ENCODE peak calls at places on chromosomes 4 and X, in four cellular contexts. One of them, this sample, is unnamed.
A peak's percentile ranks its signal among the peaks of the same experiment; 100 is the strongest.

GRCh38 chrX:137424679-137425078 is 141.2 kb upstream of the ZIC3 start:
- DNase-seq in CD4-positive, CD25-positive, alpha-beta regulatory T cell: no peak
- DNase-seq in right lobe of liver: no peak
- DNase-seq in neural progenitor cell: peak; percentile 58
- DNase-seq in this sample: no peak

GRCh38 chr4:6225469-6225868 is 25.1 kb upstream of the JAKMIP1 start:
- DNase-seq in CD4-positive, CD25-positive, alpha-beta regulatory T cell: peak; percentile 21
- DNase-seq in right lobe of liver: peak; percentile 31
- DNase-seq in neural progenitor cell: peak; percentile 79
- DNase-seq in this sample: no peak

GRCh38 chr4:139692300-139693012 is 26.8 kb downstream of the MGST2 start:
- DNase-seq in right lobe of liver: peak; percentile 64
- DNase-seq in neural progenitor cell: peak; percentile 24
- DNase-seq in CD4-positive, CD25-positive, alpha-beta regulatory T cell: no peak
- DNase-seq in this sample: no peak

GRCh38 chrX:12223650-12224049 is 85.4 kb downstream of the FRMPD4 start:
- DNase-seq in CD4-positive, CD25-positive, alpha-beta regulatory T cell: no peak
- DNase-seq in neural progenitor cell: no peak
- DNase-seq in right lobe of liver: no peak
- DNase-seq in this sample: no peak

GRCh38 chr4:168637872-168638756 is 141.3 kb downstream of the PALLD start:
- DNase-seq in neural progenitor cell: no peak
- DNase-seq in right lobe of liver: no peak
- DNase-seq in CD4-positive, CD25-positive, alpha-beta regulatory T cell: no peak
- DNase-seq in this sample: no peak

GRCh38 chrX:16469870-16470269 is 180.1 kb upstream of the S100G start:
- DNase-seq in CD4-positive, CD25-positive, alpha-beta regulatory T cell: no peak
- DNase-seq in right lobe of liver: no peak
- DNase-seq in neural progenitor cell: peak; percentile 8
- DNase-seq in this sample: no peak

GRCh38 chr4:156322592-156322991 is 368.9 kb upstream of the CTSO start:
- DNase-seq in neural progenitor cell: no peak
- DNase-seq in right lobe of liver: no peak
- DNase-seq in CD4-positive, CD25-positive, alpha-beta regulatory T cell: no peak
- DNase-seq in this sample: no peak

GRCh38 chr4:186149872-186150271 is 41.5 kb upstream of the CYP4V2 start:
- DNase-seq in neural progenitor cell: peak; percentile 65
- DNase-seq in CD4-positive, CD25-positive, alpha-beta regulatory T cell: no peak
- DNase-seq in right lobe of liver: peak; percentile 70
- DNase-seq in this sample: no peak

GRCh38 chr4:6618386-6619115 is 21.9 kb upstream of the MRFAP1 start:
- DNase-seq in neural progenitor cell: no peak
- DNase-seq in CD4-positive, CD25-positive, alpha-beta regulatory T cell: no peak
- DNase-seq in right lobe of liver: no peak
- DNase-seq in this sample: no peak

DNA sequence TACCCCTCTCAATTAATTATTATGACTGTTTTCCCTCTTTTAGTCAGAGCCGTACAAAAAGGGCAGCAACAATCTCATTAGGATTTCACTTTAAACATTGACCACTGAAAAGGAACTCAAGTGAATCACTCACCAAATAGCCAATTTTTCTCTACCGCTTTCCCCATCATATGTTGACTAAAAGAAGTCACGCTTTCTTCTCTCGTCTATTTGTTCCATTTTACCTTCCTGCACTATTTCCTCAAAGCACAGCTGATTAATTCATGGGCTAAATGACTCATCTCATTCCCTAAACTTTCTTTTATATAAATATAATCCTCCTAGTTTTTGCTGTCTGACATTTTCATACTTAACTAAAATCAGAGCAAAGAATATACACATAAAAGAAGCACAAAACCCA is 8.2 kb downstream of the MID1 start:
- DNase-seq in neural progenitor cell: no peak
- DNase-seq in CD4-positive, CD25-positive, alpha-beta regulatory T cell: no peak
- DNase-seq in right lobe of liver: no peak
- DNase-seq in this sample: no peak
- H3K27ac ChIP-seq in neural progenitor cell: no peak overlapping the region
- H3K27ac ChIP-seq in CD4-positive, CD25-positive, alpha-beta regulatory T cell: no peak overlapping the region
- H3K27ac ChIP-seq in right lobe of liver: peak overlapping the region; percentile 79
- H3K27ac ChIP-seq in this sample: peak overlapping the region; percentile 1

GRCh38 chrX:23436875-23437274 is 102.2 kb downstream of the PTCHD1 start:
- DNase-seq in neural progenitor cell: no peak
- DNase-seq in CD4-positive, CD25-positive, alpha-beta regulatory T cell: no peak
- DNase-seq in right lobe of liver: no peak
- DNase-seq in this sample: no peak

GRCh38 chrX:23435575-23435974 is 100.9 kb downstream of the PTCHD1 start:
- DNase-seq in neural progenitor cell: no peak
- DNase-seq in right lobe of liver: no peak
- DNase-seq in CD4-positive, CD25-positive, alpha-beta regulatory T cell: no peak
- DNase-seq in this sample: no peak

GRCh38 chrX:23434356-23434884 is 99.8 kb downstream of the PTCHD1 start:
- DNase-seq in CD4-positive, CD25-positive, alpha-beta regulatory T cell: no peak
- DNase-seq in neural progenitor cell: peak; percentile 26
- DNase-seq in right lobe of liver: no peak
- DNase-seq in this sample: peak; percentile 45

DNA sequence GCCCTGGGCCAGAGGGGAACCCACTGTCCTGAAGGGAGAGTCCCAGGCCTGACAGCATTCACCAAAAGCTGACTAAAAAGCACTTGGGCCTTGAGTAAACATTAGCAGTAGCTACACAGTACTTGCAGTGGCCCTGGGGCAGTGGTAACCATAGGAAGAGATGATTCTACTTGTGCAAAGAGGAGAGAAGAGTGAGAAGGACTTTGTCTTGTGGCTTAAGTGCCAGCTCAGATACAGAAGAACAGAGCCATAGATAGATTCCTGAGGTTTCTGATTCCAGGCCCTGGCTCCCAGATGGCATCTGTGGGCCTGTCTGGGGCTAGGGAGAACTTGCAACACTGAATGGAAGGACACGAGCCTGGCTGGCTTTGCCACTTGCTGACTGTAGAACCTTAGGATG is 100.5 kb downstream of the PTCHD1 start:
- DNase-seq in right lobe of liver: no peak
- DNase-seq in CD4-positive, CD25-positive, alpha-beta regulatory T cell: no peak
- DNase-seq in neural progenitor cell: no peak
- DNase-seq in this sample: no peak
- H3K27ac ChIP-seq in right lobe of liver: no peak overlapping the region
- H3K27ac ChIP-seq in CD4-positive, CD25-positive, alpha-beta regulatory T cell: no peak overlapping the region
- H3K27ac ChIP-seq in neural progenitor cell: no peak overlapping the region
- H3K27ac ChIP-seq in this sample: no peak overlapping the region

GRCh38 chrX:138929905-138930304 is 218.4 kb upstream of the FGF13 start:
- DNase-seq in CD4-positive, CD25-positive, alpha-beta regulatory T cell: no peak
- DNase-seq in neural progenitor cell: no peak
- DNase-seq in right lobe of liver: no peak
- DNase-seq in this sample: no peak
- H3K27ac ChIP-seq in CD4-positive, CD25-positive, alpha-beta regulatory T cell: no peak overlapping the region
- H3K27ac ChIP-seq in neural progenitor cell: no peak overlapping the region
- H3K27ac ChIP-seq in right lobe of liver: no peak overlapping the region
- H3K27ac ChIP-seq in this sample: no peak overlapping the region

GRCh38 chr4:144189121-144189520 is 48.6 kb upstream of the GYPA start:
- DNase-seq in neural progenitor cell: no peak
- DNase-seq in right lobe of liver: no peak
- DNase-seq in CD4-positive, CD25-positive, alpha-beta regulatory T cell: no peak
- DNase-seq in this sample: no peak
- H3K27ac ChIP-seq in neural progenitor cell: no peak overlapping the region
- H3K27ac ChIP-seq in right lobe of liver: no peak overlapping the region
- H3K27ac ChIP-seq in CD4-positive, CD25-positive, alpha-beta regulatory T cell: no peak overlapping the region
- H3K27ac ChIP-seq in this sample: no peak overlapping the region

GRCh38 chr4:137367608-137368007 is 164.7 kb downstream of the PCDH18 start:
- DNase-seq in right lobe of liver: no peak
- DNase-seq in CD4-positive, CD25-positive, alpha-beta regulatory T cell: no peak
- DNase-seq in neural progenitor cell: no peak
- DNase-seq in this sample: no peak
- H3K27ac ChIP-seq in right lobe of liver: no peak overlapping the region
- H3K27ac ChIP-seq in CD4-positive, CD25-positive, alpha-beta regulatory T cell: no peak overlapping the region
- H3K27ac ChIP-seq in neural progenitor cell: no peak overlapping the region
- H3K27ac ChIP-seq in this sample: no peak overlapping the region

DNA sequence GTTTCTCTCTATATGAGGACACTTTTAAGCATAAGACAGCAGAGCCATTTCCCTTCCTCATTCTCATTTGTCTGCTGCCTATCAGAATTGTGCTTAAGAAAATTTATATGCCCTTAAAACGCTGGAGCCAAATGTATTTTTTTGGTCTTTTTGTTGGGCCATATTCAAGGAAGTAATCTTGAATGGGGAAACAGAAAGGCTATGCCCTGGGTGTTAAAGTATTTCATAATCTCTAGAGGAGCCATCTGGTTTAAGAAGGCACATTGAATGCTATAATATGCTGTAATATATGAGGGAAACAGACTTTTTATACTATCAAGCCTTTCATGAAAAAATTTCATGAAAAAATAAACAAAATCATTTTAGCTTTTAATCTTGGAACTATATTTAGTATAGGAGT is 4.3 kb downstream of the DMD start:
- DNase-seq in right lobe of liver: no peak
- DNase-seq in neural progenitor cell: no peak
- DNase-seq in CD4-positive, CD25-positive, alpha-beta regulatory T cell: no peak
- DNase-seq in this sample: no peak
- H3K27ac ChIP-seq in right lobe of liver: no peak overlapping the region
- H3K27ac ChIP-seq in neural progenitor cell: no peak overlapping the region
- H3K27ac ChIP-seq in CD4-positive, CD25-positive, alpha-beta regulatory T cell: no peak overlapping the region
- H3K27ac ChIP-seq in this sample: no peak overlapping the region

GRCh38 chrX:3815896-3816664 is 102.6 kb upstream of the PRKX start:
- DNase-seq in CD4-positive, CD25-positive, alpha-beta regulatory T cell: peak; percentile 30
- DNase-seq in right lobe of liver: peak; percentile 77
- DNase-seq in neural progenitor cell: peak; percentile 48
- DNase-seq in this sample: peak; percentile 83

GRCh38 chrX:3820170-3820569 is 106.7 kb upstream of the PRKX start:
- DNase-seq in neural progenitor cell: no peak
- DNase-seq in right lobe of liver: no peak
- DNase-seq in CD4-positive, CD25-positive, alpha-beta regulatory T cell: no peak
- DNase-seq in this sample: no peak
- H3K27ac ChIP-seq in neural progenitor cell: no peak overlapping the region
- H3K27ac ChIP-seq in right lobe of liver: no peak overlapping the region
- H3K27ac ChIP-seq in CD4-positive, CD25-positive, alpha-beta regulatory T cell: no peak overlapping the region
- H3K27ac ChIP-seq in this sample: no peak overlapping the region

This sample was measured in pancreas.